ENCODE peak calls at places on chromosome 22, in nine cellular contexts. I is dermis blood vessel endothelial cell, Y is epithelial cell of esophagus, K is fibroblast of mammary gland, B is coronary artery, J is GM03348, T is head of caudate nucleus, U is hypothalamus, A is iris pigment epithelial cell. E is an unnamed sample.
A peak's percentile ranks its signal among the peaks of the same experiment; 100 is the strongest.

GRCh38 chr22:20989323-20990138 is 7.4 kb downstream of the LZTR1 start:
- DNase-seq in I (no peak), Y (no peak), K (no peak), B (no peak), J (no peak), T (no peak), U (no peak), A (peak; percentile 44), E (peak; percentile 54)

GRCh38 chr22:30286813-30287625 is 2.3 kb downstream of the CASTOR1 start:
- DNase-seq in I (peak; percentile 79), Y (peak; percentile 71), K (peak; percentile 45), B (no peak), J (peak; percentile 73), T (peak; percentile 57), U (peak; percentile 29), A (peak; percentile 42), E (peak; percentile 67)

GRCh38 chr22:35140879-35141745 is 75.2 kb downstream of the ISX start:
- DNase-seq in I (no peak), Y (no peak), K (no peak), B (no peak), J (no peak), T (no peak), U (no peak), A (no peak), E (no peak)

GRCh38 chr22:26670459-26670858 is 13.1 kb downstream of the MIAT start:
- DNase-seq in I (no peak), Y (no peak), K (no peak), B (no peak), J (no peak), T (no peak), U (no peak), A (no peak), E (no peak)

GRCh38 chr22:21651521-21652009 is 9.5 kb downstream of the SDF2L1 start:
- DNase-seq in I (no peak), Y (no peak), K (no peak), B (no peak), J (no peak), T (no peak), U (no peak), A (no peak), E (no peak)

GRCh38 chr22:30325724-30326703 is 727 bp downstream of the TBC1D10A start:
- DNase-seq in I (no peak), Y (no peak), K (no peak), B (peak; percentile 78), J (peak; percentile 75), T (no peak), U (peak; percentile 38), A (no peak), E (no peak)

GRCh38 chr22:20109411-20110358 is 6.2 kb upstream of the RANBP1 start:
- DNase-seq in I (no peak), Y (no peak), K (no peak), B (no peak), J (no peak), T (no peak), U (no peak), A (no peak), E (no peak)

GRCh38 chr22:28002181-28002700 is 83.2 kb upstream of the PITPNB start:
- DNase-seq in I (no peak), Y (no peak), K (peak; percentile 19), B (no peak), J (peak; percentile 59), T (no peak), U (no peak), A (peak; percentile 11), E (peak; percentile 31)

GRCh38 chr22:38924197-38924952 is 33.0 kb upstream of the APOBEC3A start:
- DNase-seq in I (peak; percentile 83), Y (peak; percentile 79), K (peak; percentile 79), B (peak; percentile 83), J (peak; percentile 72), T (no peak), U (no peak), A (peak; percentile 91), E (peak; percentile 88)

E was measured in choroid plexus epithelial cell.